ENCODE peak calls at places on chromosomes 7 and 10, in seven cellular contexts. P is H9; A is sigmoid colon; T is tibial nerve; S is testis; O is Karpas-422; N is CD8-positive, alpha-beta memory T cell. Z is an unnamed sample.

GRCh38 chr10:80421369-80422220 is 13.2 kb downstream of the PRXL2A start:
- DNase-seq in O (peak; percentile 82), P (no peak), A (no peak), S (no peak), T (no peak), N (no peak), Z (no peak)

GRCh38 chr10:129712000-129712399 is 245.0 kb downstream of the MGMT start:
- DNase-seq in T (no peak), O (no peak), S (no peak), P (no peak), N (no peak), A (no peak), Z (no peak)

GRCh38 chr10:37728830-37729229 is 128.6 kb downstream of the ZNF248 start:
- DNase-seq in P (no peak), A (peak; percentile 49), N (no peak), T (no peak), S (no peak), O (no peak), Z (no peak)

GRCh38 chr10:30979956-30980355 is 51.7 kb downstream of the ZNF438 start:
- DNase-seq in O (no peak), S (no peak), A (no peak), P (no peak), T (no peak), N (no peak), Z (no peak)

GRCh38 chr10:118209215-118209614 is 132.9 kb downstream of the FAM204A start:
- DNase-seq in P (no peak), N (no peak), T (no peak), A (no peak), O (no peak), S (no peak), Z (no peak)

GRCh38 chr7:140661124-140661523 is 11.6 kb upstream of the ADCK2 start:
- DNase-seq in N (no peak), S (no peak), P (no peak), T (no peak), O (no peak), A (no peak), Z (no peak)

GRCh38 chr7:27689045-27689877 is 26.6 kb upstream of the HIBADH start:
- DNase-seq in N (no peak), S (peak; percentile 55), A (no peak), T (no peak), O (peak; percentile 83), P (peak; percentile 69), Z (peak; percentile 10)

GRCh38 chr7:92092210-92092609 is 42.1 kb downstream of the CYP51A1 start:
- DNase-seq in N (no peak), P (no peak), A (no peak), T (no peak), O (no peak), S (no peak), Z (no peak)

GRCh38 chr10:13453896-13454295 is 74.9 kb downstream of the BEND7 start:
- DNase-seq in O (no peak), A (no peak), T (no peak), N (no peak), S (no peak), P (no peak), Z (no peak)

GRCh38 chr7:132415259-132415658 is 161.0 kb downstream of the PLXNA4 start:
- DNase-seq in T (no peak), N (no peak), O (no peak), A (no peak), P (no peak), S (no peak), Z (no peak)

GRCh38 chr7:158549176-158549833 is 38.3 kb downstream of the PTPRN2 start:
- DNase-seq in O (no peak), A (no peak), P (peak; percentile 72), N (no peak), S (peak; percentile 52), T (peak; percentile 16), Z (no peak)

GRCh38 chr10:122550427-122550826 is 10.1 kb upstream of the DMBT1 start:
- DNase-seq in T (no peak), S (no peak), P (no peak), N (no peak), O (no peak), A (no peak), Z (no peak)

GRCh38 chr7:108263364-108263951 is 133.3 kb upstream of the LAMB4 start:
- DNase-seq in T (no peak), P (no peak), S (no peak), O (no peak), A (no peak), N (no peak), Z (peak; percentile 39)

GRCh38 chr7:111931016-111931517 is 275.1 kb downstream of the DOCK4 start:
- DNase-seq in T (no peak), S (no peak), O (no peak), A (no peak), P (peak; percentile 38), N (no peak), Z (no peak)

GRCh38 chr7:108592633-108593277 is 23.1 kb downstream of the DNAJB9 start:
- DNase-seq in O (peak; percentile 74), N (no peak), S (no peak), A (no peak), T (no peak), P (no peak), Z (no peak)

GRCh38 chr10:34031410-34031809 is 696.9 kb upstream of the NRP1 start:
- DNase-seq in A (peak; percentile 87), P (no peak), O (no peak), T (peak; percentile 78), N (no peak), S (peak; percentile 16), Z (no peak)

GRCh38 chr10:54487743-54488142 is 313.3 kb downstream of the PCDH15 start:
- DNase-seq in O (no peak), N (no peak), P (no peak), S (no peak), A (no peak), T (no peak), Z (no peak)

GRCh38 chr10:11724938-11725776 is 17.0 kb upstream of the ECHDC3 start:
- DNase-seq in S (no peak), P (no peak), T (peak; percentile 40), A (no peak), N (no peak), O (peak; percentile 91), Z (peak; percentile 56)

GRCh38 chr7:15140431-15140830 is 237.9 kb upstream of the DGKB start:
- DNase-seq in P (no peak), N (no peak), A (no peak), O (no peak), T (no peak), S (no peak), Z (no peak)

DNA sequence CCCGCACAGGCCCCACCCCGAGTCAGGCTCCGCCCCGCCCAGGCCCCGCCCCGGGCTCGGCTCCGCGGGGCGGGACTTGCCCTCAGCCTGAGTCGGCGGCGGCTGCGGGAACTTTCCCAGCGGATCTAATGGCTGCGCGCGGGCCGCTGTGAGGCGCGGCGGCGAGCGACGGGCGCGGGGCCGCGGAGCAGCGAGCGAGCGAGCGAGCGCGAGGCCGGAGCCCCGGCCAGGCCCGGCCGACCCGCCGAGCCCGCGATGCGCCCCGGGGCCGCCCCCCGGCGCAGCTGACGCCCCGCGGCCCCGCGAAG is at the start of gene INPP5A:
- DNase-seq in O (no peak), S (no peak), N (no peak), P (no peak), A (no peak), T (no peak), Z (no peak)
- H3K27ac ChIP-seq in O (peak within 1 kb of the TSS; percentile 70), S (peak within 1 kb of the TSS; percentile 75), N (peak within 1 kb of the TSS; percentile 57), P (no peak within 1 kb of the TSS), A (peak within 1 kb of the TSS; percentile 97), T (peak within 1 kb of the TSS; percentile 91), Z (no peak within 1 kb of the TSS)

GRCh38 chr7:138512092-138512858 is 52.2 kb downstream of the TRIM24 start:
- DNase-seq in P (no peak), S (no peak), N (no peak), A (no peak), O (no peak), T (no peak), Z (no peak)

GRCh38 chr7:138505361-138505873 is 45.4 kb downstream of the TRIM24 start:
- DNase-seq in A (no peak), P (no peak), N (no peak), S (no peak), T (no peak), O (no peak), Z (no peak)

GRCh38 chr7:138502023-138502767 is 42.1 kb downstream of the TRIM24 start:
- DNase-seq in T (no peak), S (no peak), N (no peak), O (no peak), A (no peak), P (no peak), Z (no peak)

GRCh38 chr7:138510003-138510402 is 49.9 kb downstream of the TRIM24 start:
- DNase-seq in N (no peak), P (no peak), T (no peak), S (no peak), O (no peak), A (no peak), Z (peak; percentile 91)

GRCh38 chr7:138506764-138507163 is 46.7 kb downstream of the TRIM24 start:
- DNase-seq in A (no peak), O (no peak), T (no peak), P (no peak), N (no peak), S (no peak), Z (no peak)
- H3K27ac ChIP-seq in A (no peak overlapping the region), O (no peak overlapping the region), T (no peak overlapping the region), P (no peak overlapping the region), N (no peak overlapping the region), S (no peak overlapping the region), Z (no peak overlapping the region)

GRCh38 chr7:100057006-100057405 is 7.4 kb downstream of the ZSCAN21 start:
- DNase-seq in A (peak; percentile 60), P (no peak), S (no peak), T (no peak), N (no peak), O (no peak), Z (no peak)

GRCh38 chr7:100051611-100052010 is 2.0 kb downstream of the ZSCAN21 start:
- DNase-seq in A (no peak), T (no peak), P (no peak), O (no peak), S (no peak), N (no peak), Z (no peak)

GRCh38 chr7:100048680-100049079 is 894 bp upstream of the ZSCAN21 start:
- DNase-seq in N (no peak), P (no peak), T (no peak), A (no peak), S (no peak), O (no peak), Z (peak; percentile 7)

GRCh38 chr7:100049441-100050291 is at the start of gene ZSCAN21:
- DNase-seq in N (peak; percentile 85), S (peak; percentile 92), O (peak; percentile 93), A (peak; percentile 93), T (peak; percentile 79), P (peak; percentile 87), Z (peak; percentile 74)

GRCh38 chr7:100053201-100053600 is 3.6 kb downstream of the ZSCAN21 start:
- DNase-seq in T (no peak), A (peak; percentile 70), N (no peak), O (peak; percentile 74), P (no peak), S (peak; percentile 47), Z (peak; percentile 41)
- H3K27ac ChIP-seq in T (no peak overlapping the region), A (no peak overlapping the region), N (no peak overlapping the region), O (no peak overlapping the region), P (no peak overlapping the region), S (no peak overlapping the region), Z (no peak overlapping the region)

GRCh38 chr10:49141541-49142332 is 7.9 kb upstream of the FAM170B start:
- DNase-seq in P (no peak), S (no peak), O (no peak), T (no peak), N (no peak), A (no peak), Z (no peak)
- H3K27ac ChIP-seq in P (no peak overlapping the region), S (no peak overlapping the region), O (no peak overlapping the region), T (no peak overlapping the region), N (no peak overlapping the region), A (no peak overlapping the region), Z (no peak overlapping the region)